ENCODE peak calls at places on chromosome 18, in ten cellular contexts. I is tibial artery; J is breast epithelium; B is iPS DF 6.9; P is naive thymus-derived CD4-positive, alpha-beta T cell; G is CD8-positive, alpha-beta T cell; U is right lobe of liver; M is DND-41; N is cardiac muscle cell; H is GM23338. K is an unnamed sample.

GRCh38 chr18:23077493-23078256 is 57.6 kb upstream of the CABLES1 start:
- DNase-seq in P (no peak), M (no peak), I (no peak), G (no peak), J (no peak), U (no peak), B (no peak), N (peak; percentile 29), H (peak; percentile 36), K (peak; percentile 64)

GRCh38 chr18:8020133-8020846 is 453.2 kb downstream of the PTPRM start:
- DNase-seq in U (no peak), N (peak; percentile 16), B (no peak), P (no peak), M (no peak), H (no peak), G (no peak), I (no peak), J (no peak), K (no peak)

GRCh38 chr18:7164610-7165009 is 47.0 kb upstream of the LAMA1 start:
- DNase-seq in U (no peak), M (no peak), H (peak; percentile 24), N (peak; percentile 54), G (no peak), J (no peak), I (no peak), B (no peak), P (no peak), K (peak; percentile 64)

GRCh38 chr18:22604986-22605421 is 187.3 kb upstream of the CTAGE1 start:
- DNase-seq in M (no peak), J (no peak), N (no peak), G (no peak), U (peak; percentile 37), I (no peak), P (no peak), B (no peak), H (no peak), K (no peak)

GRCh38 chr18:49015886-49016647 is 65.3 kb upstream of the SMAD7 start:
- DNase-seq in G (peak; percentile 1), H (no peak), I (no peak), M (no peak), U (no peak), B (no peak), P (peak; percentile 11), N (no peak), J (peak; percentile 45), K (peak; percentile 38)

GRCh38 chr18:31156831-31157763 is 5.6 kb downstream of the DSC1 start:
- DNase-seq in N (peak; percentile 9), G (no peak), P (no peak), U (no peak), I (no peak), H (peak; percentile 18), J (no peak), M (no peak), B (no peak), K (no peak)

GRCh38 chr18:9057646-9058045 is 44.9 kb upstream of the NDUFV2 start:
- DNase-seq in N (no peak), J (no peak), I (no peak), G (no peak), P (no peak), U (no peak), B (no peak), M (no peak), H (no peak), K (no peak)

GRCh38 chr18:48229445-48230052 is 179.6 kb downstream of the ZBTB7C start:
- DNase-seq in G (no peak), M (no peak), J (no peak), H (peak; percentile 44), P (no peak), I (no peak), N (peak; percentile 11), B (no peak), U (no peak), K (peak; percentile 67)

GRCh38 chr18:47912343-47912742 is 18.1 kb downstream of the SMAD2 start:
- DNase-seq in B (no peak), M (no peak), J (no peak), P (no peak), N (peak; percentile 40), G (no peak), U (no peak), I (no peak), H (no peak), K (no peak)

DNA sequence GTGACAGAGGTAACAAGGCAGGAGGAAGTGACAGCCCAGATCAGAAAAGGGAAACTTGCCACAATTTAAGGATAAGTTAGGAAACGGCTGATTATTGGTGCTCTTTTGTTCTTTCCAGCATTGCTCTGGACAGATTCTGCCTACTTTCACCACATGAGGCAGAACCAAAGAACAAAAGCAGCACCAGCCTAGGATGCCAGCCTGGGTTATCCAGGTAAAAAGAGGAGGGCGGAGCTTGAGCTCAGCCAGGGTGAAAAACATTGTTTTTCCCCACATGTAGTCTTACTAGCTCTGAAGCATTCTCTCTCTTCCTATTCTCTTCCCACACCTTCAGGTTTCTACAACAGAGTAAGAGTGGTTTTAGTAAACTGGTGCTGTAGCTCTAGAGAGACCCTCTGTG is 300.5 kb downstream of the TMX3 start:
- DNase-seq in P (no peak), B (no peak), J (no peak), I (no peak), U (no peak), H (peak; percentile 28), N (no peak), M (no peak), G (no peak), K (no peak)
- H3K27me3 ChIP-seq in P (no peaks in the 10 kb centered on the region), B (no peaks in the 10 kb centered on the region), J (no peaks in the 10 kb centered on the region), I (no peaks in the 10 kb centered on the region), U (no peaks in the 10 kb centered on the region), H (no peaks in the 10 kb centered on the region), N (no peaks in the 10 kb centered on the region), M (no peaks in the 10 kb centered on the region), G (no peaks in the 10 kb centered on the region), K (no peaks in the 10 kb centered on the region)

GRCh38 chr18:55579888-55580287 is 8.1 kb downstream of the TCF4 start:
- DNase-seq in J (no peak), N (peak; percentile 38), H (no peak), P (no peak), U (no peak), G (no peak), I (no peak), M (no peak), B (no peak), K (no peak)
- H3K4me1 ChIP-seq in J (no peaks in the 10 kb centered on the region), N (peaks cover 16% of the 10 kb centered on the region), H (peaks cover 46% of the 10 kb centered on the region), P (no peaks in the 10 kb centered on the region), U (no peaks in the 10 kb centered on the region), G (no peaks in the 10 kb centered on the region), I (no peaks in the 10 kb centered on the region), M (peaks cover 8% of the 10 kb centered on the region), B (peaks cover 1% of the 10 kb centered on the region), K (peaks cover 7% of the 10 kb centered on the region)

DNA sequence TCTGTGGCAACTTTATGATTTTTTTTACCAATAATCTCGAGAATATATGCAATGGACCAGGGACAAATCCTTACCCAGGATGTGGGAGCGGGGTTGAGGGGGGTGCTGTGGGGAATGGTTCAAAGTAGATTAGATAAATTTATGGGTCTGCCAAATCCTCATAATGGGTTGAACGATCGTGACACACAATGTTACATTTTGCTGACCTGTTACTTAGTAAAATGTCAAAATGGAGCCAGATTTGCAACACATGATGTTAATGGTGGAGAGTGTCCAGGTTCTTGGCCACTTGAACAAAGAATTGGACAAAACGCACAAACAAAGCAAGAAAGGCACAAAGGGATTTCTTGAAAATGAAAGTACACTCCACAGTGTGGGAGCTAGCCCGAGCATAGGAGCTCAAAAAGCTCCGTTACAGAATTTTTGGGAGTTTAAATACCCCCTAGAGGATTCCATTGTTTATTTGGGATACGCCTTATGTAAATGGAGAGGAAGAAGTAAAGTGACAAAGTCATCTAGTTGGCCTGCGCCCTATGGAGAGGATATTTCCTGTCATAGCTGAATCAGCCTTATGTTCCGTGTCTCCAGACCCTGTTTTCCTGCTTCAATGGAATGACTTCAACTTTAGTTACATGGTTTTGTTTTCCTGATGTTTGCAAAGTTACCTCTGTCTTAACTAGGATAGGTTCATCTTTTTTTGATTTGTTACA is 776.0 kb downstream of the DCC start:
- DNase-seq in M (no peak), U (no peak), I (no peak), P (no peak), N (no peak), G (no peak), B (no peak), J (no peak), H (no peak), K (no peak)
- H3K4me3 ChIP-seq in M (no peak overlapping the region), U (no peak overlapping the region), I (no peak overlapping the region), P (no peak overlapping the region), N (no peak overlapping the region), G (no peak overlapping the region), B (no peak overlapping the region), J (peak overlapping the region; percentile 5), H (no peak overlapping the region), K (no peak overlapping the region)

DNA sequence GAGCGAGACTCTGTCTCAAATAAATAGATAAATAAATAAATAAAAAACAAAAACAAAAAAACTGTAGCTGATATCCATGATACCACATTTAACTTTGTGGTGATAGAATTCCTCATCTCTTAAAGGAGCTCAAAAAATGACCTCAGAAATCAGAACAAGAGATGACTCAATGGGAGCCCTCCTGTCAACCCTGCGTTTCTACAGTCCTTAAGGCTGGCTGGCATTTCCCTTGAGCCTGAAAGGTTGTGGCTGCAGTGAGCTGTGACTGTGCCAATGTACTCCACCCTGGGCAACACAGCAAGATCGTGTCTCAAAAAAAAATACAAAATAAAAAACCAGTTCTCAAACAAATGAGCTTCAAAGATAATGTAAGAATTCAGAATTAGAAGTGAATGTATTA is 40.4 kb downstream of the CHST9 start:
- DNase-seq in P (no peak), M (no peak), B (no peak), G (no peak), J (no peak), I (no peak), N (no peak), H (no peak), U (no peak), K (no peak)
- H3K27me3 ChIP-seq in P (no peaks in the 10 kb centered on the region), M (no peaks in the 10 kb centered on the region), B (no peaks in the 10 kb centered on the region), G (no peaks in the 10 kb centered on the region), J (no peaks in the 10 kb centered on the region), I (no peaks in the 10 kb centered on the region), N (no peaks in the 10 kb centered on the region), H (no peaks in the 10 kb centered on the region), U (no peaks in the 10 kb centered on the region), K (no peaks in the 10 kb centered on the region)

DNA sequence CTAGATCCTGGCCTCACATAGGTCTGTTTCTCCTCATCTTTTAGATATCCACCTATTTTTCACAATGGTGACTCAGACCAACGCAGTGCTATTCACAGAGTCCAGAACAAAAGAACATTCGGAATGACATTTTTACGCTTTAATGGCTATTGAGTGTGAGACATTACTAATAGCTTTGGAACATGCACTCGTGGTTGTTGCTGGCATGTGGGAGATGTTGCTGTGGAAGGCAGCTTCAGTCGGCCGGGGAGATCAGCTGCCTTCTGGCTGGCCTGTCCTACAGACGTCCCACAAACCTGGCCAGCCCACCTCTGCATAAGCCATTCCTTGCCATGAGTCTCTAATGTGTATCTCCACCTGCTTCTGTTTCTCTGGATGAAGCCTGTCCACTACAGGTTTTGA is 3.4 kb downstream of the MBP start:
- DNase-seq in N (peak; percentile 81), G (no peak), B (no peak), M (no peak), J (no peak), P (peak; percentile 13), H (no peak), U (no peak), I (peak; percentile 68), K (no peak)
- H3K4me1 ChIP-seq in N (peaks cover 4% of the 10 kb centered on the region), G (peaks cover 78% of the 10 kb centered on the region), B (peaks cover 2% of the 10 kb centered on the region), M (peaks cover 100% of the 10 kb centered on the region), J (peaks cover 4% of the 10 kb centered on the region), P (peaks cover 72% of the 10 kb centered on the region), H (peaks cover 17% of the 10 kb centered on the region), U (no peaks in the 10 kb centered on the region), I (peaks cover 14% of the 10 kb centered on the region), K (no peaks in the 10 kb centered on the region)

GRCh38 chr18:79797518-79798345 is at the start of gene KCNG2:
- DNase-seq in I (no peak), P (peak; percentile 36), H (peak; percentile 67), J (peak; percentile 44), M (no peak), G (peak; percentile 35), B (no peak), U (no peak), N (peak; percentile 47), K (peak; percentile 83)
- H3K4me3 ChIP-seq in I (peak within 1 kb of the TSS; percentile 40), P (no peak within 1 kb of the TSS), H (peak within 1 kb of the TSS; percentile 72), J (peak within 1 kb of the TSS; percentile 32), M (no peak within 1 kb of the TSS), G (no peak within 1 kb of the TSS), B (peak within 1 kb of the TSS; percentile 29), U (no peak within 1 kb of the TSS), N (peak within 1 kb of the TSS; percentile 33), K (peak within 1 kb of the TSS; percentile 66)